ENCODE peak calls at places on chromosomes 13 and 19, in nine cellular contexts. One of them, this sample, is unnamed.

GRCh38 chr13:47455581-47455980 is 545.5 kb downstream of the SUCLA2 start:
- DNase-seq in neural progenitor cell: no peak
- DNase-seq in PC-3: peak
- DNase-seq in brain microvascular endothelial cell: no peak
- DNase-seq in HCT116: no peak
- DNase-seq in choroid plexus epithelial cell: peak
- DNase-seq in gastrocnemius medialis: no peak
- DNase-seq in mucosa of descending colon: no peak
- DNase-seq in heart right ventricle: no peak
- DNase-seq in this sample: no peak

GRCh38 chr19:38252935-38253691 is 3.1 kb downstream of the PPP1R14A start:
- DNase-seq in neural progenitor cell: peak
- DNase-seq in PC-3: no peak
- DNase-seq in brain microvascular endothelial cell: no peak
- DNase-seq in HCT116: no peak
- DNase-seq in choroid plexus epithelial cell: no peak
- DNase-seq in gastrocnemius medialis: no peak
- DNase-seq in mucosa of descending colon: no peak
- DNase-seq in heart right ventricle: peak
- DNase-seq in this sample: no peak

GRCh38 chr19:51136891-51137551 is 5.1 kb upstream of the SIGLEC7 start:
- DNase-seq in neural progenitor cell: no peak
- DNase-seq in PC-3: no peak
- DNase-seq in brain microvascular endothelial cell: no peak
- DNase-seq in HCT116: no peak
- DNase-seq in choroid plexus epithelial cell: no peak
- DNase-seq in gastrocnemius medialis: no peak
- DNase-seq in mucosa of descending colon: no peak
- DNase-seq in heart right ventricle: no peak
- DNase-seq in this sample: no peak

GRCh38 chr19:44912854-44913253 is 1.6 kb upstream of the APOC1 start:
- DNase-seq in neural progenitor cell: no peak
- DNase-seq in PC-3: no peak
- DNase-seq in brain microvascular endothelial cell: no peak
- DNase-seq in HCT116: no peak
- DNase-seq in choroid plexus epithelial cell: no peak
- DNase-seq in gastrocnemius medialis: peak
- DNase-seq in mucosa of descending colon: no peak
- DNase-seq in heart right ventricle: no peak
- DNase-seq in this sample: no peak

GRCh38 chr13:66780814-66781213 is 449.3 kb downstream of the PCDH9 start:
- DNase-seq in neural progenitor cell: no peak
- DNase-seq in PC-3: peak
- DNase-seq in brain microvascular endothelial cell: peak
- DNase-seq in HCT116: no peak
- DNase-seq in choroid plexus epithelial cell: peak
- DNase-seq in gastrocnemius medialis: no peak
- DNase-seq in mucosa of descending colon: no peak
- DNase-seq in heart right ventricle: no peak
- DNase-seq in this sample: peak

GRCh38 chr13:98172570-98173405 is 4.3 kb downstream of the RNF113B start:
- DNase-seq in neural progenitor cell: no peak
- DNase-seq in PC-3: peak
- DNase-seq in brain microvascular endothelial cell: no peak
- DNase-seq in HCT116: no peak
- DNase-seq in choroid plexus epithelial cell: peak
- DNase-seq in gastrocnemius medialis: no peak
- DNase-seq in mucosa of descending colon: no peak
- DNase-seq in heart right ventricle: no peak
- DNase-seq in this sample: no peak

GRCh38 chr19:16325161-16325527 is 518 bp downstream of the KLF2 start:
- DNase-seq in neural progenitor cell: peak
- DNase-seq in PC-3: no peak
- DNase-seq in brain microvascular endothelial cell: no peak
- DNase-seq in HCT116: no peak
- DNase-seq in choroid plexus epithelial cell: no peak
- DNase-seq in gastrocnemius medialis: no peak
- DNase-seq in mucosa of descending colon: peak
- DNase-seq in heart right ventricle: peak
- DNase-seq in this sample: no peak

GRCh38 chr19:39671739-39672363 is 16.1 kb downstream of the LGALS16 start:
- DNase-seq in neural progenitor cell: peak
- DNase-seq in PC-3: peak
- DNase-seq in brain microvascular endothelial cell: peak
- DNase-seq in HCT116: peak
- DNase-seq in choroid plexus epithelial cell: peak
- DNase-seq in gastrocnemius medialis: no peak
- DNase-seq in mucosa of descending colon: peak
- DNase-seq in heart right ventricle: no peak
- DNase-seq in this sample: peak

GRCh38 chr19:3015126-3016057 is 13.7 kb downstream of the TLE2 start:
- DNase-seq in neural progenitor cell: no peak
- DNase-seq in PC-3: no peak
- DNase-seq in brain microvascular endothelial cell: no peak
- DNase-seq in HCT116: no peak
- DNase-seq in choroid plexus epithelial cell: no peak
- DNase-seq in gastrocnemius medialis: no peak
- DNase-seq in mucosa of descending colon: no peak
- DNase-seq in heart right ventricle: no peak
- DNase-seq in this sample: no peak

GRCh38 chr19:39413269-39413902 is 917 bp downstream of the PLEKHG2 start:
- DNase-seq in neural progenitor cell: peak
- DNase-seq in PC-3: no peak
- DNase-seq in brain microvascular endothelial cell: no peak
- DNase-seq in HCT116: no peak
- DNase-seq in choroid plexus epithelial cell: peak
- DNase-seq in gastrocnemius medialis: no peak
- DNase-seq in mucosa of descending colon: peak
- DNase-seq in heart right ventricle: peak
- DNase-seq in this sample: no peak

GRCh38 chr19:4556574-4557185 is 2.8 kb downstream of the SEMA6B start:
- DNase-seq in neural progenitor cell: peak
- DNase-seq in PC-3: peak
- DNase-seq in brain microvascular endothelial cell: no peak
- DNase-seq in HCT116: peak
- DNase-seq in choroid plexus epithelial cell: no peak
- DNase-seq in gastrocnemius medialis: no peak
- DNase-seq in mucosa of descending colon: peak
- DNase-seq in heart right ventricle: no peak
- DNase-seq in this sample: peak

GRCh38 chr19:7575426-7576040 is 20.1 kb upstream of the CAMSAP3 start:
- DNase-seq in neural progenitor cell: no peak
- DNase-seq in PC-3: peak
- DNase-seq in brain microvascular endothelial cell: peak
- DNase-seq in HCT116: peak
- DNase-seq in choroid plexus epithelial cell: peak
- DNase-seq in gastrocnemius medialis: no peak
- DNase-seq in mucosa of descending colon: no peak
- DNase-seq in heart right ventricle: no peak
- DNase-seq in this sample: peak

GRCh38 chr13:75803175-75803611 is 167.1 kb downstream of the LMO7 start:
- DNase-seq in neural progenitor cell: no peak
- DNase-seq in PC-3: no peak
- DNase-seq in brain microvascular endothelial cell: no peak
- DNase-seq in HCT116: no peak
- DNase-seq in choroid plexus epithelial cell: no peak
- DNase-seq in gastrocnemius medialis: no peak
- DNase-seq in mucosa of descending colon: peak
- DNase-seq in heart right ventricle: no peak
- DNase-seq in this sample: no peak

GRCh38 chr13:32203736-32204135 is 111.4 kb downstream of the ZAR1L start:
- DNase-seq in neural progenitor cell: no peak
- DNase-seq in PC-3: no peak
- DNase-seq in brain microvascular endothelial cell: no peak
- DNase-seq in HCT116: no peak
- DNase-seq in choroid plexus epithelial cell: no peak
- DNase-seq in gastrocnemius medialis: no peak
- DNase-seq in mucosa of descending colon: no peak
- DNase-seq in heart right ventricle: no peak
- DNase-seq in this sample: no peak
- TF ChIP-seq CTCF in neural progenitor cell: no peak
- TF ChIP-seq CTCF in PC-3: no peak
- TF ChIP-seq CTCF in brain microvascular endothelial cell: no peak
- TF ChIP-seq CTCF in HCT116: no peak
- TF ChIP-seq CTCF in choroid plexus epithelial cell: no peak
- TF ChIP-seq CTCF in gastrocnemius medialis: no peak
- TF ChIP-seq CTCF in mucosa of descending colon: no peak
- TF ChIP-seq CTCF in heart right ventricle: no peak
- TF ChIP-seq CTCF in this sample: no peak

GRCh38 chr19:6090634-6091033 is 19.7 kb downstream of the RFX2 start:
- DNase-seq in neural progenitor cell: no peak
- DNase-seq in PC-3: no peak
- DNase-seq in brain microvascular endothelial cell: no peak
- DNase-seq in HCT116: no peak
- DNase-seq in choroid plexus epithelial cell: no peak
- DNase-seq in gastrocnemius medialis: no peak
- DNase-seq in mucosa of descending colon: no peak
- DNase-seq in heart right ventricle: no peak
- DNase-seq in this sample: no peak

GRCh38 chr19:6086081-6086858 is 24.0 kb downstream of the RFX2 start:
- DNase-seq in neural progenitor cell: no peak
- DNase-seq in PC-3: peak
- DNase-seq in brain microvascular endothelial cell: no peak
- DNase-seq in HCT116: no peak
- DNase-seq in choroid plexus epithelial cell: no peak
- DNase-seq in gastrocnemius medialis: no peak
- DNase-seq in mucosa of descending colon: no peak
- DNase-seq in heart right ventricle: no peak
- DNase-seq in this sample: peak

GRCh38 chr19:6091771-6092291 is 18.5 kb downstream of the RFX2 start:
- DNase-seq in neural progenitor cell: no peak
- DNase-seq in PC-3: no peak
- DNase-seq in brain microvascular endothelial cell: no peak
- DNase-seq in HCT116: no peak
- DNase-seq in choroid plexus epithelial cell: peak
- DNase-seq in gastrocnemius medialis: no peak
- DNase-seq in mucosa of descending colon: peak
- DNase-seq in heart right ventricle: no peak
- DNase-seq in this sample: no peak

GRCh38 chr19:6087074-6087506 is 23.2 kb downstream of the RFX2 start:
- DNase-seq in neural progenitor cell: peak
- DNase-seq in PC-3: no peak
- DNase-seq in brain microvascular endothelial cell: no peak
- DNase-seq in HCT116: no peak
- DNase-seq in choroid plexus epithelial cell: no peak
- DNase-seq in gastrocnemius medialis: no peak
- DNase-seq in mucosa of descending colon: peak
- DNase-seq in heart right ventricle: no peak
- DNase-seq in this sample: no peak

GRCh38 chr19:6088677-6089063 is 21.6 kb downstream of the RFX2 start:
- DNase-seq in neural progenitor cell: no peak
- DNase-seq in PC-3: peak
- DNase-seq in brain microvascular endothelial cell: peak
- DNase-seq in HCT116: no peak
- DNase-seq in choroid plexus epithelial cell: peak
- DNase-seq in gastrocnemius medialis: no peak
- DNase-seq in mucosa of descending colon: no peak
- DNase-seq in heart right ventricle: no peak
- DNase-seq in this sample: peak
- H3K4me3 ChIP-seq in neural progenitor cell: no peak
- H3K4me3 ChIP-seq in PC-3: peak
- H3K4me3 ChIP-seq in brain microvascular endothelial cell: no peak
- H3K4me3 ChIP-seq in HCT116: peak
- H3K4me3 ChIP-seq in choroid plexus epithelial cell: no peak
- H3K4me3 ChIP-seq in gastrocnemius medialis: no peak
- H3K4me3 ChIP-seq in mucosa of descending colon: no peak
- H3K4me3 ChIP-seq in heart right ventricle: no peak
- H3K4me3 ChIP-seq in this sample: no peak

DNA sequence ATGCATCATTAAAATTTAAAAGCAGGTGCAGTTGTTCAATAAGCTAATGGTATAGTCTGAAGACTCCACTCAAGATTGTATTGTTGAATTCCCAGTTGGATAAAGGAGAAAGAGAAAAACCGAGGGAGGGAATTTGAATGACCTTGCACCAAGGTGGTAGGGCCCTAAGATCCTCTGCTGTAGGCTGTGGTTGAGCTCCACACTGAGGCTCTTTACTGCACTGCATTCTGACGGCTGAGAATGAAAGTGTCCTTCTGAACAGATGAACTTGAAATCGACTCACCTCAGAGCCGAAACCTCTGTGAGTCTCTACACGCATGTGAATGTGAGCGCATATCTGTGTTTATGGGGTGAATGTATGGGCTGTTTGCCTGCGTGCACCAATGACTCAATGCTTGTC is 388.9 kb upstream of the DACH1 start:
- DNase-seq in neural progenitor cell: peak
- DNase-seq in PC-3: peak
- DNase-seq in brain microvascular endothelial cell: peak
- DNase-seq in HCT116: peak
- DNase-seq in choroid plexus epithelial cell: peak
- DNase-seq in gastrocnemius medialis: no peak
- DNase-seq in mucosa of descending colon: peak
- DNase-seq in heart right ventricle: no peak
- DNase-seq in this sample: peak
- TF ChIP-seq CTCF in neural progenitor cell: peak
- TF ChIP-seq CTCF in PC-3: peak
- TF ChIP-seq CTCF in brain microvascular endothelial cell: peak
- TF ChIP-seq CTCF in HCT116: no peak
- TF ChIP-seq CTCF in choroid plexus epithelial cell: peak
- TF ChIP-seq CTCF in gastrocnemius medialis: no peak
- TF ChIP-seq CTCF in mucosa of descending colon: peak
- TF ChIP-seq CTCF in heart right ventricle: no peak
- TF ChIP-seq CTCF in this sample: peak

GRCh38 chr19:567296-567900 is 5.0 kb upstream of the BSG start:
- DNase-seq in neural progenitor cell: no peak
- DNase-seq in PC-3: no peak
- DNase-seq in brain microvascular endothelial cell: no peak
- DNase-seq in HCT116: no peak
- DNase-seq in choroid plexus epithelial cell: no peak
- DNase-seq in gastrocnemius medialis: no peak
- DNase-seq in mucosa of descending colon: no peak
- DNase-seq in heart right ventricle: no peak
- DNase-seq in this sample: no peak
- H3K4me3 ChIP-seq in neural progenitor cell: no peak
- H3K4me3 ChIP-seq in PC-3: no peak
- H3K4me3 ChIP-seq in brain microvascular endothelial cell: no peak
- H3K4me3 ChIP-seq in HCT116: no peak
- H3K4me3 ChIP-seq in choroid plexus epithelial cell: no peak
- H3K4me3 ChIP-seq in gastrocnemius medialis: no peak
- H3K4me3 ChIP-seq in mucosa of descending colon: no peak
- H3K4me3 ChIP-seq in heart right ventricle: no peak
- H3K4me3 ChIP-seq in this sample: no peak

GRCh38 chr13:38046049-38046376 is 176.4 kb upstream of the TRPC4 start:
- DNase-seq in neural progenitor cell: no peak
- DNase-seq in PC-3: no peak
- DNase-seq in brain microvascular endothelial cell: no peak
- DNase-seq in HCT116: no peak
- DNase-seq in choroid plexus epithelial cell: no peak
- DNase-seq in gastrocnemius medialis: no peak
- DNase-seq in mucosa of descending colon: no peak
- DNase-seq in heart right ventricle: no peak
- DNase-seq in this sample: no peak

GRCh38 chr13:38042771-38043170 is 173.2 kb upstream of the TRPC4 start:
- DNase-seq in neural progenitor cell: no peak
- DNase-seq in PC-3: no peak
- DNase-seq in brain microvascular endothelial cell: peak
- DNase-seq in HCT116: no peak
- DNase-seq in choroid plexus epithelial cell: peak
- DNase-seq in gastrocnemius medialis: no peak
- DNase-seq in mucosa of descending colon: no peak
- DNase-seq in heart right ventricle: no peak
- DNase-seq in this sample: no peak

GRCh38 chr13:38044067-38044466 is 174.5 kb upstream of the TRPC4 start:
- DNase-seq in neural progenitor cell: no peak
- DNase-seq in PC-3: no peak
- DNase-seq in brain microvascular endothelial cell: no peak
- DNase-seq in HCT116: no peak
- DNase-seq in choroid plexus epithelial cell: no peak
- DNase-seq in gastrocnemius medialis: no peak
- DNase-seq in mucosa of descending colon: no peak
- DNase-seq in heart right ventricle: no peak
- DNase-seq in this sample: no peak

GRCh38 chr13:38045278-38046048 is 175.9 kb upstream of the TRPC4 start:
- DNase-seq in neural progenitor cell: peak
- DNase-seq in PC-3: peak
- DNase-seq in brain microvascular endothelial cell: peak
- DNase-seq in HCT116: no peak
- DNase-seq in choroid plexus epithelial cell: peak
- DNase-seq in gastrocnemius medialis: no peak
- DNase-seq in mucosa of descending colon: peak
- DNase-seq in heart right ventricle: no peak
- DNase-seq in this sample: peak
- TF ChIP-seq CTCF in neural progenitor cell: peak
- TF ChIP-seq CTCF in PC-3: peak
- TF ChIP-seq CTCF in brain microvascular endothelial cell: peak
- TF ChIP-seq CTCF in HCT116: no peak
- TF ChIP-seq CTCF in choroid plexus epithelial cell: peak
- TF ChIP-seq CTCF in gastrocnemius medialis: no peak
- TF ChIP-seq CTCF in mucosa of descending colon: no peak
- TF ChIP-seq CTCF in heart right ventricle: no peak
- TF ChIP-seq CTCF in this sample: peak